ENCODE peak calls at places on chromosomes 5 and 9, in nine cellular contexts. R, O, N, Q, L, E, B, J and T are unnamed samples.

GRCh38 chr9:3447143-3447542 is 78.7 kb downstream of the RFX3 start:
- DNase-seq in R (no peak), O (no peak), N (no peak), Q (no peak), L (no peak), E (no peak), B (no peak), J (no peak), T (no peak)

GRCh38 chr5:107948377-107948776 is 277.6 kb upstream of the EFNA5 start:
- DNase-seq in R (no peak), O (no peak), N (no peak), Q (no peak), L (no peak), E (no peak), B (no peak), J (no peak), T (no peak)

GRCh38 chr5:67731886-67732285 is 483.7 kb upstream of the PIK3R1 start:
- DNase-seq in R (no peak), O (no peak), N (no peak), Q (no peak), L (no peak), E (no peak), B (no peak), J (no peak), T (no peak)

GRCh38 chr5:19885040-19885824 is 102.8 kb downstream of the CDH18 start:
- DNase-seq in R (no peak), O (no peak), N (no peak), Q (no peak), L (no peak), E (no peak), B (no peak), J (no peak), T (no peak)

GRCh38 chr5:121691478-121691877 is 160.2 kb upstream of the FTMT start:
- DNase-seq in R (no peak), O (no peak), N (no peak), Q (peak; percentile 2), L (no peak), E (no peak), B (no peak), J (no peak), T (no peak)

GRCh38 chr5:68465133-68465532 is 249.6 kb downstream of the PIK3R1 start:
- DNase-seq in R (no peak), O (no peak), N (no peak), Q (no peak), L (no peak), E (no peak), B (no peak), J (no peak), T (no peak)

GRCh38 chr9:72278959-72279358 is 86.0 kb downstream of the ZFAND5 start:
- DNase-seq in R (no peak), O (no peak), N (no peak), Q (no peak), L (no peak), E (no peak), B (no peak), J (no peak), T (no peak)

GRCh38 chr5:114789773-114790402 is 379.8 kb downstream of the TRIM36 start:
- DNase-seq in R (no peak), O (no peak), N (no peak), Q (no peak), L (no peak), E (no peak), B (no peak), J (peak; percentile 51), T (no peak)

GRCh38 chr9:135718616-135719015 is 16.6 kb downstream of the KCNT1 start:
- DNase-seq in R (no peak), O (no peak), N (peak; percentile 56), Q (peak; percentile 42), L (no peak), E (no peak), B (no peak), J (peak; percentile 43), T (no peak)

GRCh38 chr5:167671176-167671575 is 620.3 kb upstream of the WWC1 start:
- DNase-seq in R (no peak), O (no peak), N (no peak), Q (peak; percentile 77), L (no peak), E (no peak), B (no peak), J (peak; percentile 54), T (no peak)

GRCh38 chr9:126056312-126057021 is 270.2 kb upstream of the MVB12B start:
- DNase-seq in R (no peak), O (peak; percentile 48), N (no peak), Q (no peak), L (no peak), E (no peak), B (no peak), J (no peak), T (no peak)

GRCh38 chr5:3345195-3345594 is 250.4 kb upstream of the IRX1 start:
- DNase-seq in R (no peak), O (no peak), N (no peak), Q (no peak), L (no peak), E (peak; percentile 37), B (no peak), J (no peak), T (no peak)

GRCh38 chr9:2179557-2179956 is 164.4 kb downstream of the SMARCA2 start:
- DNase-seq in R (no peak), O (no peak), N (no peak), Q (no peak), L (no peak), E (no peak), B (no peak), J (no peak), T (no peak)

GRCh38 chr9:136031741-136032638 is 63.1 kb downstream of the NACC2 start:
- DNase-seq in R (no peak), O (no peak), N (no peak), Q (peak; percentile 27), L (no peak), E (peak; percentile 14), B (peak; percentile 36), J (no peak), T (no peak)

GRCh38 chr5:113508756-113509155 is 4.7 kb upstream of the YTHDC2 start:
- DNase-seq in R (no peak), O (no peak), N (no peak), Q (peak; percentile 41), L (no peak), E (no peak), B (no peak), J (no peak), T (no peak)

GRCh38 chr9:114169029-114169939 is 13.9 kb downstream of the COL27A1 start:
- DNase-seq in R (no peak), O (no peak), N (no peak), Q (peak; percentile 85), L (no peak), E (no peak), B (no peak), J (no peak), T (no peak)

GRCh38 chr9:108759835-108760234 is 96.0 kb downstream of the ACTL7B start:
- DNase-seq in R (peak; percentile 18), O (no peak), N (no peak), Q (no peak), L (no peak), E (no peak), B (no peak), J (no peak), T (no peak)

GRCh38 chr9:100397867-100398266 is 29.1 kb upstream of the MSANTD3 start:
- DNase-seq in R (no peak), O (no peak), N (no peak), Q (no peak), L (no peak), E (no peak), B (no peak), J (no peak), T (no peak)

GRCh38 chr5:95842955-95843544 is 20.5 kb upstream of the GLRX start:
- DNase-seq in R (no peak), O (peak; percentile 74), N (peak; percentile 69), Q (peak; percentile 91), L (peak; percentile 67), E (peak; percentile 23), B (peak; percentile 90), J (peak; percentile 62), T (peak; percentile 36)

GRCh38 chr5:50856720-50857119 is 190.3 kb downstream of the PARP8 start:
- DNase-seq in R (no peak), O (no peak), N (no peak), Q (no peak), L (no peak), E (no peak), B (no peak), J (no peak), T (no peak)

GRCh38 chr9:113160571-113160970 is 9.8 kb downstream of the SLC31A2 start:
- DNase-seq in R (no peak), O (no peak), N (no peak), Q (no peak), L (no peak), E (no peak), B (no peak), J (no peak), T (no peak)
- H3K4me3 ChIP-seq in R (no peak overlapping the region), O (no peak overlapping the region), N (no peak overlapping the region), Q (no peak overlapping the region), L (no peak overlapping the region), E (no peak overlapping the region), B (no peak overlapping the region), J (no peak overlapping the region), T (no peak overlapping the region)

GRCh38 chr5:1090538-1090937 is 21.3 kb downstream of the SLC12A7 start:
- DNase-seq in R (no peak), O (no peak), N (no peak), Q (no peak), L (peak; percentile 66), E (no peak), B (no peak), J (peak; percentile 31), T (no peak)
- H3K36me3 ChIP-seq in R (peaks cover 35% of the 10 kb centered on the region), O (peaks cover 58% of the 10 kb centered on the region), N (peaks cover 13% of the 10 kb centered on the region), Q (peaks cover 2% of the 10 kb centered on the region), L (peaks cover 79% of the 10 kb centered on the region), E (no peaks in the 10 kb centered on the region), B (peaks cover 86% of the 10 kb centered on the region), J (peaks cover 23% of the 10 kb centered on the region), T (no peaks in the 10 kb centered on the region)

GRCh38 chr9:96686638-96687335 is 31.7 kb upstream of the PRXL2C start:
- DNase-seq in R (peak; percentile 84), O (peak; percentile 90), N (peak; percentile 65), Q (peak; percentile 80), L (peak; percentile 84), E (peak; percentile 73), B (peak; percentile 90), J (no peak), T (peak; percentile 79)
- H3K27ac ChIP-seq in R (peak overlapping the region; percentile 60), O (peak overlapping the region; percentile 84), N (no peak overlapping the region), Q (no peak overlapping the region), L (peak overlapping the region; percentile 50), E (no peak overlapping the region), B (peak overlapping the region; percentile 73), J (no peak overlapping the region), T (peak overlapping the region; percentile 67)

GRCh38 chr5:135488727-135489465 is 36.7 kb upstream of the TIFAB start:
- DNase-seq in R (no peak), O (no peak), N (peak; percentile 11), Q (peak; percentile 79), L (no peak), E (peak; percentile 76), B (no peak), J (peak; percentile 76), T (no peak)
- H3K4me3 ChIP-seq in R (no peak overlapping the region), O (peak overlapping the region; percentile 41), N (no peak overlapping the region), Q (peak overlapping the region; percentile 63), L (peak overlapping the region; percentile 43), E (peak overlapping the region; percentile 20), B (peak overlapping the region; percentile 39), J (peak overlapping the region; percentile 63), T (no peak overlapping the region)